ENCODE peak calls at places on chromosome 5, in eight cellular contexts. One of them, this sample, is unnamed.

GRCh38 chr5:113092683-113093082 is 116.1 kb downstream of the DCP2 start:
- DNase-seq in anterior cingulate cortex: no peak
- DNase-seq in left lobe of liver: no peak
- DNase-seq in activated CD8-positive, alpha-beta memory T cell treated with anti-CD3 and anti-CD28 coated beads, Interleukin-2, amount 50 U/mL, for 48 hours: no peak
- DNase-seq in NCI-H2081: no peak
- DNase-seq in AG09319: no peak
- DNase-seq in GM23248: no peak
- DNase-seq in NAMALWA: no peak
- DNase-seq in this sample: no peak

GRCh38 chr5:164119806-164120440 is 614.5 kb downstream of the MAT2B start:
- DNase-seq in NAMALWA: peak
- DNase-seq in left lobe of liver: no peak
- DNase-seq in AG09319: no peak
- DNase-seq in activated CD8-positive, alpha-beta memory T cell treated with anti-CD3 and anti-CD28 coated beads, Interleukin-2, amount 50 U/mL, for 48 hours: no peak
- DNase-seq in anterior cingulate cortex: no peak
- DNase-seq in GM23248: peak
- DNase-seq in NCI-H2081: peak
- DNase-seq in this sample: no peak

GRCh38 chr5:171122372-171122771 is 186.7 kb upstream of the TLX3 start:
- DNase-seq in NAMALWA: no peak
- DNase-seq in AG09319: no peak
- DNase-seq in left lobe of liver: no peak
- DNase-seq in anterior cingulate cortex: no peak
- DNase-seq in GM23248: no peak
- DNase-seq in activated CD8-positive, alpha-beta memory T cell treated with anti-CD3 and anti-CD28 coated beads, Interleukin-2, amount 50 U/mL, for 48 hours: no peak
- DNase-seq in NCI-H2081: peak
- DNase-seq in this sample: no peak

GRCh38 chr5:76547242-76547890 is 75.8 kb downstream of the F2RL2 start:
- DNase-seq in left lobe of liver: no peak
- DNase-seq in AG09319: no peak
- DNase-seq in GM23248: peak
- DNase-seq in activated CD8-positive, alpha-beta memory T cell treated with anti-CD3 and anti-CD28 coated beads, Interleukin-2, amount 50 U/mL, for 48 hours: no peak
- DNase-seq in NAMALWA: peak
- DNase-seq in NCI-H2081: no peak
- DNase-seq in anterior cingulate cortex: no peak
- DNase-seq in this sample: no peak

GRCh38 chr5:171953860-171954701 is 52.4 kb downstream of the FBXW11 start:
- DNase-seq in AG09319: no peak
- DNase-seq in NCI-H2081: no peak
- DNase-seq in GM23248: peak
- DNase-seq in NAMALWA: no peak
- DNase-seq in left lobe of liver: no peak
- DNase-seq in anterior cingulate cortex: no peak
- DNase-seq in activated CD8-positive, alpha-beta memory T cell treated with anti-CD3 and anti-CD28 coated beads, Interleukin-2, amount 50 U/mL, for 48 hours: no peak
- DNase-seq in this sample: no peak

GRCh38 chr5:131393498-131393968 is 129.7 kb downstream of the CDC42SE2 start:
- DNase-seq in left lobe of liver: peak
- DNase-seq in GM23248: no peak
- DNase-seq in anterior cingulate cortex: no peak
- DNase-seq in AG09319: no peak
- DNase-seq in activated CD8-positive, alpha-beta memory T cell treated with anti-CD3 and anti-CD28 coated beads, Interleukin-2, amount 50 U/mL, for 48 hours: no peak
- DNase-seq in NCI-H2081: no peak
- DNase-seq in NAMALWA: no peak
- DNase-seq in this sample: no peak

GRCh38 chr5:138849882-138850281 is 25.3 kb downstream of the LRRTM2 start:
- DNase-seq in left lobe of liver: no peak
- DNase-seq in NCI-H2081: no peak
- DNase-seq in activated CD8-positive, alpha-beta memory T cell treated with anti-CD3 and anti-CD28 coated beads, Interleukin-2, amount 50 U/mL, for 48 hours: no peak
- DNase-seq in GM23248: no peak
- DNase-seq in NAMALWA: no peak
- DNase-seq in AG09319: no peak
- DNase-seq in anterior cingulate cortex: no peak
- DNase-seq in this sample: no peak

GRCh38 chr5:28483327-28484025 is 1445.1 kb upstream of the CDH9 start:
- DNase-seq in NAMALWA: no peak
- DNase-seq in NCI-H2081: no peak
- DNase-seq in activated CD8-positive, alpha-beta memory T cell treated with anti-CD3 and anti-CD28 coated beads, Interleukin-2, amount 50 U/mL, for 48 hours: no peak
- DNase-seq in anterior cingulate cortex: no peak
- DNase-seq in left lobe of liver: no peak
- DNase-seq in AG09319: no peak
- DNase-seq in GM23248: no peak
- DNase-seq in this sample: no peak

GRCh38 chr5:2138896-2139295 is 256.2 kb upstream of the IRX4 start:
- DNase-seq in activated CD8-positive, alpha-beta memory T cell treated with anti-CD3 and anti-CD28 coated beads, Interleukin-2, amount 50 U/mL, for 48 hours: no peak
- DNase-seq in NCI-H2081: no peak
- DNase-seq in AG09319: no peak
- DNase-seq in GM23248: no peak
- DNase-seq in left lobe of liver: no peak
- DNase-seq in NAMALWA: no peak
- DNase-seq in anterior cingulate cortex: no peak
- DNase-seq in this sample: no peak

GRCh38 chr5:89930591-89931383 is 478.8 kb downstream of the CETN3 start:
- DNase-seq in left lobe of liver: no peak
- DNase-seq in activated CD8-positive, alpha-beta memory T cell treated with anti-CD3 and anti-CD28 coated beads, Interleukin-2, amount 50 U/mL, for 48 hours: no peak
- DNase-seq in NAMALWA: peak
- DNase-seq in NCI-H2081: no peak
- DNase-seq in AG09319: peak
- DNase-seq in anterior cingulate cortex: no peak
- DNase-seq in GM23248: peak
- DNase-seq in this sample: no peak

GRCh38 chr5:56012281-56012963 is 17.7 kb upstream of the IL6ST start:
- DNase-seq in left lobe of liver: no peak
- DNase-seq in NAMALWA: no peak
- DNase-seq in anterior cingulate cortex: no peak
- DNase-seq in activated CD8-positive, alpha-beta memory T cell treated with anti-CD3 and anti-CD28 coated beads, Interleukin-2, amount 50 U/mL, for 48 hours: no peak
- DNase-seq in NCI-H2081: no peak
- DNase-seq in GM23248: peak
- DNase-seq in AG09319: no peak
- DNase-seq in this sample: no peak

GRCh38 chr5:33281507-33281906 is 159.3 kb upstream of the TARS1 start:
- DNase-seq in AG09319: no peak
- DNase-seq in left lobe of liver: no peak
- DNase-seq in NAMALWA: no peak
- DNase-seq in GM23248: no peak
- DNase-seq in anterior cingulate cortex: no peak
- DNase-seq in activated CD8-positive, alpha-beta memory T cell treated with anti-CD3 and anti-CD28 coated beads, Interleukin-2, amount 50 U/mL, for 48 hours: no peak
- DNase-seq in NCI-H2081: no peak
- DNase-seq in this sample: no peak

GRCh38 chr5:52922384-52922783 is 66.8 kb upstream of the ITGA2 start:
- DNase-seq in AG09319: peak
- DNase-seq in GM23248: peak
- DNase-seq in NAMALWA: no peak
- DNase-seq in NCI-H2081: no peak
- DNase-seq in anterior cingulate cortex: no peak
- DNase-seq in activated CD8-positive, alpha-beta memory T cell treated with anti-CD3 and anti-CD28 coated beads, Interleukin-2, amount 50 U/mL, for 48 hours: no peak
- DNase-seq in left lobe of liver: no peak
- DNase-seq in this sample: no peak

GRCh38 chr5:68565427-68565826 is 349.9 kb downstream of the PIK3R1 start:
- DNase-seq in activated CD8-positive, alpha-beta memory T cell treated with anti-CD3 and anti-CD28 coated beads, Interleukin-2, amount 50 U/mL, for 48 hours: no peak
- DNase-seq in NAMALWA: peak
- DNase-seq in AG09319: no peak
- DNase-seq in NCI-H2081: no peak
- DNase-seq in left lobe of liver: no peak
- DNase-seq in GM23248: no peak
- DNase-seq in anterior cingulate cortex: no peak
- DNase-seq in this sample: no peak

GRCh38 chr5:63032343-63032742 is 453.7 kb downstream of the LRRC70 start:
- DNase-seq in NAMALWA: no peak
- DNase-seq in left lobe of liver: no peak
- DNase-seq in anterior cingulate cortex: no peak
- DNase-seq in NCI-H2081: no peak
- DNase-seq in AG09319: no peak
- DNase-seq in GM23248: no peak
- DNase-seq in activated CD8-positive, alpha-beta memory T cell treated with anti-CD3 and anti-CD28 coated beads, Interleukin-2, amount 50 U/mL, for 48 hours: no peak
- DNase-seq in this sample: no peak

GRCh38 chr5:127887282-127887681 is 184.1 kb downstream of the CCDC192 start:
- DNase-seq in activated CD8-positive, alpha-beta memory T cell treated with anti-CD3 and anti-CD28 coated beads, Interleukin-2, amount 50 U/mL, for 48 hours: no peak
- DNase-seq in anterior cingulate cortex: no peak
- DNase-seq in GM23248: peak
- DNase-seq in AG09319: no peak
- DNase-seq in NAMALWA: no peak
- DNase-seq in NCI-H2081: no peak
- DNase-seq in left lobe of liver: no peak
- DNase-seq in this sample: no peak

GRCh38 chr5:97545446-97545845 is 362.4 kb upstream of the RIOK2 start:
- DNase-seq in NCI-H2081: no peak
- DNase-seq in left lobe of liver: no peak
- DNase-seq in AG09319: no peak
- DNase-seq in GM23248: no peak
- DNase-seq in NAMALWA: no peak
- DNase-seq in anterior cingulate cortex: no peak
- DNase-seq in activated CD8-positive, alpha-beta memory T cell treated with anti-CD3 and anti-CD28 coated beads, Interleukin-2, amount 50 U/mL, for 48 hours: no peak
- DNase-seq in this sample: no peak

GRCh38 chr5:62284946-62285891 is 20.8 kb upstream of the KIF2A start:
- DNase-seq in NAMALWA: no peak
- DNase-seq in AG09319: no peak
- DNase-seq in GM23248: no peak
- DNase-seq in left lobe of liver: no peak
- DNase-seq in NCI-H2081: no peak
- DNase-seq in activated CD8-positive, alpha-beta memory T cell treated with anti-CD3 and anti-CD28 coated beads, Interleukin-2, amount 50 U/mL, for 48 hours: peak
- DNase-seq in anterior cingulate cortex: no peak
- DNase-seq in this sample: no peak

GRCh38 chr5:88602584-88602983 is 280.4 kb downstream of the MEF2C start:
- DNase-seq in left lobe of liver: peak
- DNase-seq in AG09319: no peak
- DNase-seq in anterior cingulate cortex: no peak
- DNase-seq in NAMALWA: peak
- DNase-seq in NCI-H2081: no peak
- DNase-seq in GM23248: no peak
- DNase-seq in activated CD8-positive, alpha-beta memory T cell treated with anti-CD3 and anti-CD28 coated beads, Interleukin-2, amount 50 U/mL, for 48 hours: peak
- DNase-seq in this sample: no peak

GRCh38 chr5:77679791-77680190 is 41.3 kb upstream of the OTP start:
- DNase-seq in left lobe of liver: no peak
- DNase-seq in NCI-H2081: no peak
- DNase-seq in AG09319: peak
- DNase-seq in activated CD8-positive, alpha-beta memory T cell treated with anti-CD3 and anti-CD28 coated beads, Interleukin-2, amount 50 U/mL, for 48 hours: no peak
- DNase-seq in GM23248: peak
- DNase-seq in anterior cingulate cortex: no peak
- DNase-seq in NAMALWA: no peak
- DNase-seq in this sample: no peak

GRCh38 chr5:53151713-53152458 is 42.3 kb upstream of the MOCS2 start:
- DNase-seq in GM23248: peak
- DNase-seq in left lobe of liver: no peak
- DNase-seq in AG09319: peak
- DNase-seq in NCI-H2081: no peak
- DNase-seq in anterior cingulate cortex: no peak
- DNase-seq in NAMALWA: no peak
- DNase-seq in activated CD8-positive, alpha-beta memory T cell treated with anti-CD3 and anti-CD28 coated beads, Interleukin-2, amount 50 U/mL, for 48 hours: no peak
- DNase-seq in this sample: peak

GRCh38 chr5:81650992-81651391 is 99.9 kb downstream of the SSBP2 start:
- DNase-seq in NAMALWA: no peak
- DNase-seq in left lobe of liver: no peak
- DNase-seq in activated CD8-positive, alpha-beta memory T cell treated with anti-CD3 and anti-CD28 coated beads, Interleukin-2, amount 50 U/mL, for 48 hours: no peak
- DNase-seq in NCI-H2081: no peak
- DNase-seq in AG09319: no peak
- DNase-seq in anterior cingulate cortex: no peak
- DNase-seq in GM23248: no peak
- DNase-seq in this sample: no peak

GRCh38 chr5:4661326-4661725 is 478.8 kb upstream of the ADAMTS16 start:
- DNase-seq in anterior cingulate cortex: no peak
- DNase-seq in activated CD8-positive, alpha-beta memory T cell treated with anti-CD3 and anti-CD28 coated beads, Interleukin-2, amount 50 U/mL, for 48 hours: no peak
- DNase-seq in AG09319: no peak
- DNase-seq in GM23248: no peak
- DNase-seq in NAMALWA: no peak
- DNase-seq in NCI-H2081: no peak
- DNase-seq in left lobe of liver: no peak
- DNase-seq in this sample: no peak

GRCh38 chr5:163997965-163998364 is 492.5 kb downstream of the MAT2B start:
- DNase-seq in NCI-H2081: no peak
- DNase-seq in AG09319: no peak
- DNase-seq in activated CD8-positive, alpha-beta memory T cell treated with anti-CD3 and anti-CD28 coated beads, Interleukin-2, amount 50 U/mL, for 48 hours: no peak
- DNase-seq in NAMALWA: no peak
- DNase-seq in anterior cingulate cortex: no peak
- DNase-seq in left lobe of liver: no peak
- DNase-seq in GM23248: no peak
- DNase-seq in this sample: no peak

GRCh38 chr5:141121563-141121962 is at the start of gene PCDHB4:
- DNase-seq in activated CD8-positive, alpha-beta memory T cell treated with anti-CD3 and anti-CD28 coated beads, Interleukin-2, amount 50 U/mL, for 48 hours: no peak
- DNase-seq in anterior cingulate cortex: no peak
- DNase-seq in AG09319: no peak
- DNase-seq in NCI-H2081: peak
- DNase-seq in GM23248: peak
- DNase-seq in left lobe of liver: no peak
- DNase-seq in NAMALWA: no peak
- DNase-seq in this sample: peak

GRCh38 chr5:86008293-86008692 is 609.4 kb upstream of the COX7C start:
- DNase-seq in GM23248: no peak
- DNase-seq in AG09319: no peak
- DNase-seq in activated CD8-positive, alpha-beta memory T cell treated with anti-CD3 and anti-CD28 coated beads, Interleukin-2, amount 50 U/mL, for 48 hours: no peak
- DNase-seq in anterior cingulate cortex: no peak
- DNase-seq in NCI-H2081: no peak
- DNase-seq in NAMALWA: no peak
- DNase-seq in left lobe of liver: no peak
- DNase-seq in this sample: no peak

GRCh38 chr5:53424691-53425597 is 55.5 kb upstream of the FST start:
- DNase-seq in AG09319: no peak
- DNase-seq in NAMALWA: no peak
- DNase-seq in NCI-H2081: no peak
- DNase-seq in activated CD8-positive, alpha-beta memory T cell treated with anti-CD3 and anti-CD28 coated beads, Interleukin-2, amount 50 U/mL, for 48 hours: no peak
- DNase-seq in anterior cingulate cortex: no peak
- DNase-seq in GM23248: peak
- DNase-seq in left lobe of liver: no peak
- DNase-seq in this sample: no peak

GRCh38 chr5:45109062-45109461 is 300.3 kb downstream of the MRPS30 start:
- DNase-seq in NCI-H2081: no peak
- DNase-seq in GM23248: no peak
- DNase-seq in anterior cingulate cortex: no peak
- DNase-seq in left lobe of liver: no peak
- DNase-seq in AG09319: no peak
- DNase-seq in NAMALWA: no peak
- DNase-seq in activated CD8-positive, alpha-beta memory T cell treated with anti-CD3 and anti-CD28 coated beads, Interleukin-2, amount 50 U/mL, for 48 hours: no peak
- DNase-seq in this sample: no peak

GRCh38 chr5:140360681-140361479 is 886 bp downstream of the SLC4A9 start:
- DNase-seq in NAMALWA: no peak
- DNase-seq in activated CD8-positive, alpha-beta memory T cell treated with anti-CD3 and anti-CD28 coated beads, Interleukin-2, amount 50 U/mL, for 48 hours: no peak
- DNase-seq in left lobe of liver: no peak
- DNase-seq in anterior cingulate cortex: no peak
- DNase-seq in AG09319: no peak
- DNase-seq in NCI-H2081: no peak
- DNase-seq in GM23248: no peak
- DNase-seq in this sample: no peak

GRCh38 chr5:125847561-125847960 is 575.6 kb upstream of the GRAMD2B start:
- DNase-seq in activated CD8-positive, alpha-beta memory T cell treated with anti-CD3 and anti-CD28 coated beads, Interleukin-2, amount 50 U/mL, for 48 hours: no peak
- DNase-seq in NAMALWA: no peak
- DNase-seq in left lobe of liver: no peak
- DNase-seq in NCI-H2081: no peak
- DNase-seq in anterior cingulate cortex: no peak
- DNase-seq in GM23248: no peak
- DNase-seq in AG09319: no peak
- DNase-seq in this sample: no peak

GRCh38 chr5:35863159-35863558 is 6.5 kb downstream of the IL7R start:
- DNase-seq in NAMALWA: no peak
- DNase-seq in NCI-H2081: no peak
- DNase-seq in left lobe of liver: no peak
- DNase-seq in AG09319: no peak
- DNase-seq in anterior cingulate cortex: no peak
- DNase-seq in GM23248: no peak
- DNase-seq in activated CD8-positive, alpha-beta memory T cell treated with anti-CD3 and anti-CD28 coated beads, Interleukin-2, amount 50 U/mL, for 48 hours: no peak
- DNase-seq in this sample: no peak

GRCh38 chr5:69512740-69513260 is 20.2 kb downstream of the OCLN start:
- DNase-seq in NCI-H2081: no peak
- DNase-seq in GM23248: peak
- DNase-seq in left lobe of liver: no peak
- DNase-seq in NAMALWA: no peak
- DNase-seq in AG09319: peak
- DNase-seq in activated CD8-positive, alpha-beta memory T cell treated with anti-CD3 and anti-CD28 coated beads, Interleukin-2, amount 50 U/mL, for 48 hours: no peak
- DNase-seq in anterior cingulate cortex: no peak
- DNase-seq in this sample: no peak

GRCh38 chr5:40278881-40279280 is 400.8 kb upstream of the PTGER4 start:
- DNase-seq in AG09319: no peak
- DNase-seq in anterior cingulate cortex: no peak
- DNase-seq in NCI-H2081: no peak
- DNase-seq in NAMALWA: no peak
- DNase-seq in left lobe of liver: no peak
- DNase-seq in GM23248: no peak
- DNase-seq in activated CD8-positive, alpha-beta memory T cell treated with anti-CD3 and anti-CD28 coated beads, Interleukin-2, amount 50 U/mL, for 48 hours: no peak
- DNase-seq in this sample: no peak

GRCh38 chr5:139687656-139688055 is 39.5 kb downstream of the CXXC5 start:
- DNase-seq in GM23248: no peak
- DNase-seq in NCI-H2081: no peak
- DNase-seq in NAMALWA: no peak
- DNase-seq in activated CD8-positive, alpha-beta memory T cell treated with anti-CD3 and anti-CD28 coated beads, Interleukin-2, amount 50 U/mL, for 48 hours: no peak
- DNase-seq in AG09319: no peak
- DNase-seq in left lobe of liver: peak
- DNase-seq in anterior cingulate cortex: no peak
- DNase-seq in this sample: no peak